ENCODE peak calls at places on chromosomes 16 and 17, in ten cellular contexts. J is AG04450; Q is AG04449; D is BE2C; G is pancreas; P is body of pancreas; Z is mucosa of descending colon; W is CD8-positive, alpha-beta T cell; S is IMR-90; Y is cardiac fibroblast. A is an unnamed sample.

GRCh38 chr17:41483531-41483930 is 2.6 kb upstream of the KRT35 start:
- DNase-seq in S (no peak), D (no peak), P (no peak), Y (no peak), Z (no peak), W (no peak), G (no peak), Q (no peak), J (no peak), A (no peak)

GRCh38 chr17:72465191-72466024 is 344.6 kb downstream of the SOX9 start:
- DNase-seq in S (peak; percentile 97), G (peak; percentile 54), P (peak; percentile 54), D (peak; percentile 62), Q (peak; percentile 58), J (peak; percentile 54), Y (peak; percentile 90), Z (peak; percentile 74), W (no peak), A (peak; percentile 73)

GRCh38 chr16:31214705-31215286 is 877 bp downstream of the TRIM72 start:
- DNase-seq in J (no peak), Z (no peak), P (peak; percentile 9), S (no peak), Q (no peak), G (no peak), D (no peak), Y (no peak), W (no peak), A (no peak)

GRCh38 chr17:59001158-59001814 is 105.4 kb downstream of the TRIM37 start:
- DNase-seq in D (no peak), Q (no peak), G (no peak), Z (peak; percentile 52), Y (peak; percentile 78), J (no peak), S (peak; percentile 67), P (peak; percentile 39), W (peak; percentile 48), A (no peak)

GRCh38 chr16:66536525-66536924 is 13.4 kb downstream of the TK2 start:
- DNase-seq in Y (no peak), S (no peak), J (no peak), D (no peak), G (no peak), Q (no peak), P (no peak), W (no peak), Z (no peak), A (no peak)

GRCh38 chr17:64019486-64020067 is 856 bp downstream of the ICAM2 start:
- DNase-seq in P (no peak), Z (no peak), J (no peak), S (no peak), D (no peak), Y (no peak), W (no peak), Q (no peak), G (no peak), A (no peak)

GRCh38 chr17:1398028-1398427 is 2.0 kb downstream of the YWHAE start:
- DNase-seq in Y (no peak), Q (no peak), P (no peak), D (no peak), S (peak; percentile 54), W (no peak), G (no peak), J (no peak), Z (no peak), A (no peak)

GRCh38 chr16:58201163-58201562 is 3.3 kb upstream of the CSNK2A2 start:
- DNase-seq in Q (no peak), P (no peak), Z (no peak), J (no peak), G (no peak), D (no peak), S (no peak), Y (no peak), W (no peak), A (no peak)

DNA sequence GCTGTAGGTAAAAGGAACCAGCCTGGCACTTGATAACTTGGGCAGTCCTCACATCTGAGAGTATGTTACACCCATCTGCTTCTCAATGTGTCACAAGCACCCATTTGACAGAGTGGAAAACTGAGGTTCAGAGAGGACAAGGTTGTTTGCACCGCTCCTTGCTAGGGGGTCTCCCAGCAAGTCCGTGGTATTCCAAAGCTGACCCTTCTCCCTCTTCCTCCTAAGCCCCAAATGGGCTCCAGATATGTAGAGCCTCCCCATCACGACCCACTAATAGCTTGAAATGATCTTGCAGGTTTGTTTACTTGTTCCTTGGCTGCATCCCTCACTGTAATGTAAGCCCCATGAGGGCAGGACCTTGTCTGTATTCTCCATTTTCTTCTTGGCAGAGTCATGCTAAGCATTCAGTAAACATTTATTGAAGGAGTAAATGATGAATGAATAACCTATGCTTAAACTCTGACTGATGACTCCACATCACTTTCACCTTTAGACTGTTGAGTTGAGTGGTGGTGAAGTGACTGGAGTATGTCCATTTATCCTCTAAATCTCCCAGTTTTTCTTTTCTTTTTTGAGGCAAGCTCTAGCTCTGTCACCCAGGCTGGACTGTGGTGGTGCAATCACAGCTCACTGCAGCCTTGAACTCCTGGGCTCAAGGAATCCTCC is 26.3 kb downstream of the HNF1B start:
- DNase-seq in Z (no peak), D (no peak), P (no peak), Q (no peak), G (no peak), S (no peak), Y (no peak), W (no peak), J (no peak), A (no peak)
- TF ChIP-seq CTCF in Z (no peak), D (no peak), P (no peak), Q (no peak), G (no peak), S (no peak), Y (no peak), W (no peak), J (no peak), A (no peak)

GRCh38 chr17:50688168-50688719 is 19.5 kb downstream of the ANKRD40 start:
- DNase-seq in Y (no peak), W (no peak), D (peak; percentile 2), G (no peak), P (no peak), Z (no peak), S (no peak), J (no peak), Q (no peak), A (no peak)

GRCh38 chr17:50687200-50688066 is 20.3 kb downstream of the ANKRD40 start:
- DNase-seq in S (no peak), P (no peak), Y (no peak), Z (peak; percentile 52), D (peak; percentile 84), Q (no peak), W (no peak), G (peak; percentile 45), J (no peak), A (no peak)

GRCh38 chr17:50685691-50686493 is 21.8 kb downstream of the ANKRD40 start:
- DNase-seq in J (no peak), D (peak; percentile 3), P (peak; percentile 40), Z (peak; percentile 50), G (no peak), Y (no peak), Q (no peak), W (no peak), S (no peak), A (no peak)

GRCh38 chr17:50685334-50685665 is 22.4 kb downstream of the ANKRD40 start:
- DNase-seq in Q (no peak), J (no peak), W (no peak), Z (no peak), S (no peak), P (no peak), G (no peak), Y (no peak), D (no peak), A (no peak)

GRCh38 chr17:50686494-50687199 is 21.1 kb downstream of the ANKRD40 start:
- DNase-seq in Z (peak; percentile 86), S (peak; percentile 61), J (no peak), Y (peak; percentile 48), Q (no peak), P (peak; percentile 88), D (peak; percentile 15), W (no peak), G (peak; percentile 92), A (no peak)
- H3K4me3 ChIP-seq in Z (no peak overlapping the region), S (no peak overlapping the region), J (no peak overlapping the region), Y (no peak overlapping the region), Q (no peak overlapping the region), P (no peak overlapping the region), D (no peak overlapping the region), W (no peak overlapping the region), G (no peak overlapping the region), A (no peak overlapping the region)

GRCh38 chr16:17518441-17518840 is 47.7 kb upstream of the XYLT1 start:
- DNase-seq in Q (peak; percentile 52), P (no peak), S (peak; percentile 77), G (no peak), Z (no peak), W (no peak), J (no peak), Y (peak; percentile 36), D (no peak), A (no peak)

GRCh38 chr16:17512636-17513220 is 42.0 kb upstream of the XYLT1 start:
- DNase-seq in G (no peak), D (no peak), Q (peak; percentile 69), Y (peak; percentile 19), Z (no peak), J (no peak), P (no peak), S (peak; percentile 74), W (no peak), A (no peak)

GRCh38 chr16:17519041-17519440 is 48.3 kb upstream of the XYLT1 start:
- DNase-seq in G (no peak), W (no peak), Q (no peak), J (no peak), S (peak; percentile 71), Z (no peak), Y (peak; percentile 41), P (no peak), D (no peak), A (no peak)

GRCh38 chr16:17519556-17519955 is 48.8 kb upstream of the XYLT1 start:
- DNase-seq in W (no peak), Y (no peak), D (no peak), P (no peak), Q (no peak), J (no peak), Z (no peak), S (peak; percentile 20), G (no peak), A (no peak)

DNA sequence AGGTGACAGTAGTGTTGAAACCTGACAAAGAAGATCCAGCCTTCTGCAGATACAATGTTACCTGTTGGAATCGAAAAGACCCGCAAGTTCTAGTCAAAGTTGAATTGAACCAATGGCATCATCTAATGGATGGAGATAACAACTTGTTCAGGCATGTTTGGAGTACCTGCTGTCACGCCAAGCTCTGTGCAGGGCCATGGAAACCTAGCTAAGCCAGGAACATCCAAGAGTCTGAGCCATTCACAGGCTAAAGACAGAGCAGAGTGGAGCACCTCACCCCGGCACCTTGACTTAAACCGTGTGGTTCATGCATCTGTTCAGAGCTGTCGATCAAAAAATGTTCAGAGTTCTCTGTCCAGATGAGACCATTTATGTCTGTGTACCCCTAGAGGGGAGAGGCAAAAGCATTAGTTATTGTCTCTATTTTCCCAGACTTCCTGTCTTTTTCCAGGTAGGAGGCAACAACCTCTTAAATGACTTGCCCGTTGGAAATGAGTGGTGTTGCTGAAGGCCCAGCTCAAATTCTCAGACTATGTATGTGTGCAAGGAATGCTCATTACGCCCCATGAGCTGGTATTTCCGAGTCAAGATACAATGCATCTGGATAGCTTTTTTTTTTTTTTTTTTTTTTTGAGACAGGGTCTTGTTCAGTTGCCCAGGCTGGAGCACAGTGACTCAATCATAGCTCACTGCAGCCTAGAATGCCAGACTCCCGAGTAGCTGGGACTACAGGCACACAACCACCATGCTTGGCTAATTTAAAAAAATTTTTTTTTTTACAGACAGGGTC is 44.9 kb upstream of the XYLT1 start:
- DNase-seq in Q (peak; percentile 85), Y (peak; percentile 75), J (no peak), W (no peak), P (no peak), G (no peak), D (no peak), Z (no peak), S (peak; percentile 89), A (peak; percentile 30)
- TF ChIP-seq CTCF in Q (no peak), Y (no peak), J (no peak), W (no peak), P (no peak), G (no peak), D (no peak), Z (no peak), S (no peak), A (no peak)

DNA sequence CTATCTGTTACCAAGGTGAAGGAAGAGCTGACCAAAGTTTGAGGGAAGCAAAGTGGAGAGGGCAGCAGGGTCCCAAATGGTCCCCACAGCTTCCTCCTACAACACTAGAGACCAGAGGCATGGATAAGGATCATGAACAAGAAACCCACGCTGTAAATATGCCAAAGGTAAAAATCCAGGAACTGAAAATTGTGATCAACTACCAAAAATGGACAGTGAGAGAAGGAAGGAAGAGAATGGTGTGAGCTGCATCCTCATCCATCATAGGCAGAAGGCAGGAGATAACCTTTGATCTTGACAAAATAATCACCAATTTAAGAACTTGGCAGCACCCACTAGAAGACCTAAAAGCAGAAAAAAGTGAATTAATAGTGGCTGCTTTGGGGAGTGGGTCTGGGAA is 66.2 kb downstream of the CYTH1 start:
- DNase-seq in G (no peak), P (no peak), D (no peak), J (no peak), Z (no peak), W (no peak), Q (no peak), Y (no peak), S (no peak), A (no peak)
- H3K4me3 ChIP-seq in G (no peak overlapping the region), P (no peak overlapping the region), D (no peak overlapping the region), J (no peak overlapping the region), Z (no peak overlapping the region), W (peak overlapping the region; percentile 19), Q (no peak overlapping the region), Y (no peak overlapping the region), S (no peak overlapping the region), A (no peak overlapping the region)